ENCODE peak calls at places on chromosomes 3 and 15, in seven cellular contexts. P is pancreas, O is nephron progenitor cell, E is progenitor cell of endocrine pancreas, Q is mucosa of descending colon, X is GM12864, U is OCI-LY7. W is an unnamed sample.

GRCh38 chr3:40494698-40495097 is 11.1 kb upstream of the ZNF620 start:
- DNase-seq in P (no peak), O (no peak), E (no peak), Q (no peak), X (no peak), U (no peak), W (no peak)

GRCh38 chr3:106376016-106376415 is 507.2 kb upstream of the CBLB start:
- DNase-seq in P (no peak), O (no peak), E (no peak), Q (no peak), X (no peak), U (no peak), W (no peak)

GRCh38 chr3:14286887-14287496 is 108.4 kb downstream of the LSM3 start:
- DNase-seq in P (no peak), O (no peak), E (no peak), Q (no peak), X (no peak), U (peak), W (no peak)

GRCh38 chr15:42349178-42349577 is 10.1 kb upstream of the CAPN3 start:
- DNase-seq in P (no peak), O (no peak), E (no peak), Q (no peak), X (no peak), U (no peak), W (no peak)

GRCh38 chr15:91885714-91886265 is 32.3 kb downstream of the SLCO3A1 start:
- DNase-seq in P (no peak), O (no peak), E (no peak), Q (no peak), X (no peak), U (peak), W (no peak)

GRCh38 chr15:35321926-35322325 is 224.0 kb downstream of the DPH6 start:
- DNase-seq in P (no peak), O (no peak), E (no peak), Q (no peak), X (no peak), U (no peak), W (no peak)

GRCh38 chr3:117788499-117788898 is 1078.9 kb downstream of the TUSC7 start:
- DNase-seq in P (no peak), O (no peak), E (no peak), Q (no peak), X (no peak), U (no peak), W (no peak)

GRCh38 chr3:56987238-56987932 is 73.1 kb upstream of the SPATA12 start:
- DNase-seq in P (no peak), O (peak), E (no peak), Q (no peak), X (no peak), U (no peak), W (peak)

GRCh38 chr3:5888845-5889244 is 701.3 kb downstream of the EDEM1 start:
- DNase-seq in P (no peak), O (no peak), E (no peak), Q (no peak), X (no peak), U (no peak), W (no peak)

GRCh38 chr3:111998661-111999641 is at the start of gene TAGLN3:
- DNase-seq in P (peak), O (peak), E (no peak), Q (peak), X (no peak), U (peak), W (peak)

GRCh38 chr3:72549819-72550581 is 298.2 kb downstream of the SHQ1 start:
- DNase-seq in P (no peak), O (no peak), E (no peak), Q (peak), X (no peak), U (no peak), W (no peak)

GRCh38 chr3:13543251-13543650 is 5.7 kb upstream of the FBLN2 start:
- DNase-seq in P (no peak), O (no peak), E (no peak), Q (no peak), X (no peak), U (no peak), W (no peak)

GRCh38 chr3:43960448-43960840 is 269.7 kb downstream of the ABHD5 start:
- DNase-seq in P (no peak), O (no peak), E (no peak), Q (no peak), X (no peak), U (no peak), W (no peak)

GRCh38 chr15:96340611-96341464 is 10.3 kb downstream of the NR2F2 start:
- DNase-seq in P (peak), O (peak), E (no peak), Q (peak), X (no peak), U (no peak), W (peak)

GRCh38 chr15:89495638-89496145 is 691 bp downstream of the RHCG start:
- DNase-seq in P (no peak), O (no peak), E (no peak), Q (no peak), X (no peak), U (no peak), W (no peak)

GRCh38 chr3:59212128-59212764 is 162.4 kb upstream of the CFAP20DC start:
- DNase-seq in P (no peak), O (peak), E (no peak), Q (no peak), X (peak), U (peak), W (peak)

GRCh38 chr15:33026614-33027013 is 167.9 kb downstream of the FMN1 start:
- DNase-seq in P (no peak), O (no peak), E (no peak), Q (no peak), X (no peak), U (no peak), W (no peak)

GRCh38 chr3:109336272-109336957 is 931 bp downstream of the DPPA4 start:
- DNase-seq in P (no peak), O (peak), E (no peak), Q (no peak), X (no peak), U (no peak), W (peak)

GRCh38 chr3:65251375-65251774 is 563.6 kb upstream of the ADAMTS9 start:
- DNase-seq in P (no peak), O (no peak), E (no peak), Q (no peak), X (no peak), U (no peak), W (no peak)

GRCh38 chr3:156298938-156299337 is 178.6 kb downstream of the KCNAB1 start:
- DNase-seq in P (no peak), O (no peak), E (no peak), Q (no peak), X (no peak), U (no peak), W (no peak)

GRCh38 chr15:70466305-70466704 is 297.1 kb downstream of the UACA start:
- DNase-seq in P (no peak), O (no peak), E (no peak), Q (no peak), X (no peak), U (no peak), W (no peak)

GRCh38 chr15:27087651-27088583 is 116.9 kb downstream of the GABRG3 start:
- DNase-seq in P (no peak), O (no peak), E (no peak), Q (no peak), X (no peak), U (no peak), W (no peak)

GRCh38 chr15:58839485-58839884 is 68.4 kb downstream of the MINDY2 start:
- DNase-seq in P (no peak), O (no peak), E (no peak), Q (no peak), X (no peak), U (peak), W (no peak)

GRCh38 chr3:184155644-184156521 is 706 bp downstream of the DVL3 start:
- DNase-seq in P (no peak), O (peak), E (no peak), Q (peak), X (no peak), U (peak), W (no peak)

GRCh38 chr15:67680645-67681044 is 138.1 kb downstream of the MAP2K5 start:
- DNase-seq in P (no peak), O (no peak), E (no peak), Q (no peak), X (no peak), U (peak), W (no peak)

GRCh38 chr15:64461577-64462162 is 1.3 kb downstream of the ZNF609 start:
- DNase-seq in P (no peak), O (peak), E (no peak), Q (no peak), X (peak), U (no peak), W (peak)

GRCh38 chr3:85710490-85710889 is 751.7 kb downstream of the CADM2 start:
- DNase-seq in P (no peak), O (no peak), E (no peak), Q (no peak), X (no peak), U (no peak), W (no peak)
- TF ChIP-seq CTCF in P (no peak), O (no peak), E (no peak), Q (no peak), X (no peak), U (no peak), W (no peak)

GRCh38 chr3:160812304-160812703 is 56.3 kb downstream of the PPM1L start:
- DNase-seq in P (no peak), O (no peak), E (no peak), Q (no peak), X (no peak), U (no peak), W (no peak)
- TF ChIP-seq CTCF in P (no peak), O (no peak), E (no peak), Q (no peak), X (no peak), U (no peak), W (no peak)

GRCh38 chr15:50908209-50909043 is at the start of gene AP4E1:
- DNase-seq in P (peak), O (peak), E (peak), Q (peak), X (peak), U (peak), W (peak)
- TF ChIP-seq CTCF in P (peak), O (peak), E (peak), Q (peak), X (peak), U (peak), W (peak)

GRCh38 chr3:37904614-37905047 is 43.0 kb downstream of the CTDSPL start:
- DNase-seq in P (no peak), O (no peak), E (no peak), Q (no peak), X (no peak), U (no peak), W (no peak)

GRCh38 chr3:37903320-37903719 is 41.6 kb downstream of the CTDSPL start:
- DNase-seq in P (no peak), O (no peak), E (no peak), Q (no peak), X (no peak), U (no peak), W (no peak)

GRCh38 chr3:37905346-37905745 is 43.7 kb downstream of the CTDSPL start:
- DNase-seq in P (no peak), O (no peak), E (no peak), Q (no peak), X (no peak), U (peak), W (no peak)

GRCh38 chr3:37902674-37903073 is 41.0 kb downstream of the CTDSPL start:
- DNase-seq in P (no peak), O (no peak), E (no peak), Q (no peak), X (no peak), U (no peak), W (no peak)

DNA sequence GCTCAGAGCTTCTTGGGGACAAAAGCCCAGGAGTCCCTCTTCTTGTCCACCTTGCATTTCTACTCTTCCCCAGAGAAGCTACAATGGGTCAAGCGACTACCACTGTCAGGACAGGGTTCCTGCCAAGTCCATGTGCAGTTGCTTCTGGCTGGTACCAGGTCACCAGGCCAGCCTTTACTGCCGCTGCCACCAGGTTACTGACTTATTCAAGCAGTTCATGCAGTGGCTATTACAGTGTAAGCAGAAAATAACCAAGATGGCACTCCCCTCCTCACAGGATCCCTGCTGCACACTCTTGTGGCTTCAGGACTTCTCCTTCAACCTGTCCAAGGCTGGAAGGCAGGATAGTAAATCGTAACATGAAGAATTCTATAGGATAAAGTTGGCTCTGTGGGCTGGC is 42.1 kb downstream of the CTDSPL start:
- DNase-seq in P (no peak), O (no peak), E (no peak), Q (no peak), X (no peak), U (no peak), W (no peak)
- TF ChIP-seq CTCF in P (no peak), O (no peak), E (no peak), Q (no peak), X (no peak), U (no peak), W (no peak)

GRCh38 chr3:193317901-193318300 is 60.7 kb downstream of the ATP13A5 start:
- DNase-seq in P (no peak), O (no peak), E (no peak), Q (no peak), X (no peak), U (no peak), W (no peak)

GRCh38 chr3:193313448-193313958 is 65.0 kb downstream of the ATP13A5 start:
- DNase-seq in P (no peak), O (no peak), E (no peak), Q (no peak), X (no peak), U (no peak), W (no peak)

GRCh38 chr3:193310914-193311723 is 67.4 kb downstream of the ATP13A5 start:
- DNase-seq in P (no peak), O (peak), E (no peak), Q (no peak), X (no peak), U (no peak), W (no peak)

DNA sequence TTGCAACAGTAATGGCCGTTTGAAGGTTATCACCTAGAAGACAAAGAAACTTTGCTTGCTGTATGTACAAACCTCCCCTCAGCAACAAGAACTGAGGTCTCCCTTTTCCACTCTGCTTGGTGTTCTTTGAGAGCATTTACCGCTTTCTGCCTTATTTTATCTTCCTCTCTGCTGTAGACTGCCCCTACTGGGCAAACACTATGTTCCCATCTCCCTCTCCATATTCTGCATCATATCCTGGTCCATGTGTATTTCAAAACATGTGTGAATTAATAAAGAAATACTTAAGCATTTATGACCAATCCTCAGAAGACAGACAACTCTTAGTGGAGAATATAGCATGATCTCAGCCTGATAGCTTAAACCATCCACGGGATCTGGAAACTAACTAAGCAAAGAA is 64.4 kb downstream of the ATP13A5 start:
- DNase-seq in P (no peak), O (no peak), E (no peak), Q (no peak), X (no peak), U (no peak), W (no peak)
- TF ChIP-seq CTCF in P (no peak), O (peak), E (peak), Q (no peak), X (peak), U (peak), W (no peak)

GRCh38 chr15:50840520-50840919 is 68.0 kb upstream of the AP4E1 start:
- DNase-seq in P (no peak), O (no peak), E (no peak), Q (no peak), X (no peak), U (no peak), W (no peak)
- TF ChIP-seq CTCF in P (no peak), O (no peak), E (no peak), Q (no peak), X (no peak), U (no peak), W (no peak)

DNA sequence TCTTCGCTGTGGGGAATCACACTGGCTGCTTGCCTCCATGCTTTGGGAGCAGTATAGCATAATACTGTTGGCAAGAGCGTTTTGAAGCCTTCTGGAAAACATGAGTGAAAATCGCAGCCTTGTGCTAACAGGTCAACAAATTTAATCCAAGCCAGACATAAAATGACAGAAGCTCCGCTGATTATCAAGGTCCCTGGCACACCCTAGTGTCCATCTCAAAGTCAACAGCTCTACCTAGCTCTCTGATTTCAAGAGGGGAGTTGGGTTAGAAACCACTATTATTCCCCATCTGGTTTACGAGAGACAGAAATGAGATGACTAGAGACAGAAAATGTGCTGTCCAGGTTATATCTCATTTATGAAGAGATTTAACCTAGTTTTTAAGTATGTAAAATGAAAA is 73.6 kb upstream of the MDFIC2 start:
- DNase-seq in P (no peak), O (no peak), E (no peak), Q (no peak), X (no peak), U (no peak), W (no peak)
- TF ChIP-seq CTCF in P (no peak), O (no peak), E (no peak), Q (no peak), X (no peak), U (no peak), W (no peak)

DNA sequence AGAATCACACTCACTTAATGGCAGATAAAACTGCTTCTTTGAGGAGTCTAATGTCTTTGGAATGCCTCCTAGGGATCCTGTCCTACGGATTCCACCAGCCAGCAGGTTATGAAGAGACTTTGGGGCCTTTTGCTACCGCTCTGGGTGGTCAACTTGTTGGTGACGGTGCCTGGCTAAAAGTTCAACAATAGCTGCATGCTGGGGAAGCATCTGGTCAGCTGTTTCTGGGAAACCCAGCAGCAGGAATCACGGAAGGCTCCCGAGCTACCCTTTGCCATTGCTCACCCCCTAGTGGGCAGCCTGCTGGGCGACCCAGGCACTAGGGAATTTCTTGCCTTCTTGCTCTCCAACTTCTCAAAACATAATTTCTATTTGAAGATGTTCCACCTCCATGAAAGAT is 263.3 kb downstream of the NEK10 start:
- DNase-seq in P (peak), O (peak), E (no peak), Q (peak), X (no peak), U (no peak), W (peak)
- TF ChIP-seq CTCF in P (no peak), O (peak), E (peak), Q (no peak), X (no peak), U (no peak), W (peak)

DNA sequence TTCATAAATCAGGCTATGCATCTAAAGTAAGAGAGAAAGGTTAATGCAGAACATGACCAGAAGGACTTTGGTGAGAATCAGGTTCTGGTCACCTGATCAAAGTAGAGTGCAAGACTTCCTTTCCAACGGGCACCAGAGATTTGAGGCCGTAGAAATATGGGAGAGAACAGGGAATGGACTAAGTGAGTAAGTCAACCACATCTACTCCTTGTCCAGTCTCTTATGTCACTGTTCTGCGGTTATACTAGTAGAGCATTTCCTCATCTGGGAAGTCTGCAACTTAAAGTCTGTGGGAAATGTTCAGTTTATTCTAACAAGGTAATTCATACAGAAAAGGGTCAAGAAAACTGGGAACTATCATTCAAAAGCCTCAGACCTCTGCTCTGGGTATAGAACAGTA is 232.8 kb downstream of the CPNE4 start:
- DNase-seq in P (no peak), O (no peak), E (no peak), Q (no peak), X (no peak), U (no peak), W (no peak)
- TF ChIP-seq CTCF in P (no peak), O (no peak), E (no peak), Q (no peak), X (no peak), U (no peak), W (no peak)

GRCh38 chr3:151377768-151378385 is 6.7 kb downstream of the P2RY12 start:
- DNase-seq in P (no peak), O (no peak), E (no peak), Q (no peak), X (no peak), U (no peak), W (no peak)

GRCh38 chr3:151382671-151383070 is 1.9 kb downstream of the P2RY12 start:
- DNase-seq in P (no peak), O (no peak), E (no peak), Q (no peak), X (no peak), U (peak), W (no peak)

GRCh38 chr3:151383956-151384355 is 597 bp downstream of the P2RY12 start:
- DNase-seq in P (no peak), O (no peak), E (no peak), Q (no peak), X (no peak), U (peak), W (no peak)

GRCh38 chr3:151383111-151383510 is 1.4 kb downstream of the P2RY12 start:
- DNase-seq in P (no peak), O (no peak), E (no peak), Q (peak), X (no peak), U (no peak), W (no peak)

DNA sequence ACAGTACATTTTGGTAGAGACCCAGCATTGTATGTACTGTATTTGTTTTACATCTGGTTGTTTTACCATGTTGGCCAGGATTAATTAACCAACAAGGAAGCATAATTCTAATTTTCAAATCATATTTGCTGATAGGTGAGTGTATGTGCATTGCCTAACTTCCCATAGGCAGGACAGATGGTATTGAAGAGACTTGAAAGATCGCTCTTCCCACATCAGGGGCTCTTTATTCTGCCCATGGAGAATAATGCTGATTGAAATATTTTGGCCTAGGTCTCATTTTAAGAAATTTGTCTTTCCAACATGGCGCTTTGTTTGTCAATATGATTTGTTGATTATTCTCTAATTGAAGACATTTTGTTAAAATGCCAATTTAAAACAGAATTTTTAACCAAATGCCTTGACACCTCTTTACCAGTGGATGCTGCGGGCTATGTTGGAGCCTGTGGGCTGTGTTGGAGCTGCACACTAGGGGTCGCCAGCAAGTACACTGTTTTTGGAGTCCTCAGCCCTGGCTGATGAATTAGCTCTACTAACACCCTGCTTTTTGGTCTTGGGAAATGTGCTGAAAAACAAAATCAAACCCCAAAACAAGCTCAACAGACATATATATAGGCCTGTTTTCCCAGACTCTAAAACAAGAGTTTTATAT is 5.3 kb downstream of the P2RY12 start:
- DNase-seq in P (no peak), O (peak), E (peak), Q (peak), X (no peak), U (peak), W (peak)
- TF ChIP-seq CTCF in P (no peak), O (peak), E (peak), Q (no peak), X (peak), U (peak), W (peak)